ENCODE peak calls at places on chromosomes 1 and 21, in ten cellular contexts. Y is ascending aorta; B is GM12864; C is stimulated activated CD4-positive, alpha-beta T cell treated with anti-CD3 and anti-CD28 coated beads, Interleukin-1b, Interleukin-23, amount 100 ng/mL, for 1 hour; A is midbrain; I is A549; S is MM.1S; E is aorta; X is CD4-positive, CD25-positive, alpha-beta regulatory T cell; K is left cardiac atrium. P is an unnamed sample.
A peak's percentile ranks its signal among the peaks of the same experiment; 100 is the strongest.

GRCh38 chr1:171680339-171680738 is 27.9 kb upstream of the MYOC start:
- DNase-seq in S (no peak), K (no peak), A (no peak), C (no peak), X (no peak), E (no peak), I (no peak), B (no peak), Y (no peak), P (no peak)

GRCh38 chr1:93732514-93732913 is 50.9 kb upstream of the BCAR3 start:
- DNase-seq in X (no peak), B (no peak), S (no peak), A (no peak), K (no peak), Y (no peak), E (no peak), I (no peak), C (no peak), P (no peak)

GRCh38 chr1:2214541-2215241 is 13.4 kb upstream of the SKI start:
- DNase-seq in A (peak; percentile 19), I (no peak), K (no peak), Y (no peak), S (no peak), E (peak; percentile 85), C (no peak), X (no peak), B (no peak), P (no peak)

GRCh38 chr1:228007054-228007800 is 429 bp downstream of the WNT3A start:
- DNase-seq in S (no peak), C (no peak), E (peak; percentile 70), X (no peak), B (no peak), K (no peak), A (no peak), I (no peak), Y (no peak), P (no peak)

GRCh38 chr1:239814306-239814881 is 277.3 kb upstream of the FMN2 start:
- DNase-seq in I (peak; percentile 89), B (no peak), X (peak; percentile 29), Y (no peak), S (peak; percentile 36), E (no peak), C (no peak), A (no peak), K (no peak), P (no peak)

GRCh38 chr1:153538315-153538821 is 2.4 kb downstream of the S100A5 start:
- DNase-seq in B (no peak), C (no peak), E (no peak), K (no peak), A (no peak), X (no peak), I (no peak), Y (no peak), S (peak; percentile 16), P (no peak)

GRCh38 chr21:45986316-45987051 is 4.9 kb downstream of the COL6A1 start:
- DNase-seq in B (no peak), A (no peak), Y (no peak), X (no peak), C (no peak), S (no peak), I (no peak), K (no peak), E (peak; percentile 72), P (no peak)

GRCh38 chr1:174883361-174883760 is 116.4 kb upstream of the CACYBP start:
- DNase-seq in C (no peak), Y (no peak), E (no peak), B (no peak), I (peak; percentile 23), X (peak; percentile 29), S (peak; percentile 38), K (no peak), A (no peak), P (no peak)

GRCh38 chr1:228515200-228515834 is 28.1 kb downstream of the RNF187 start:
- DNase-seq in E (no peak), K (no peak), C (no peak), A (peak; percentile 18), Y (no peak), B (no peak), I (peak; percentile 55), S (peak; percentile 52), X (peak; percentile 38), P (no peak)

GRCh38 chr1:169309178-169310166 is 58.1 kb downstream of the NME7 start:
- DNase-seq in A (peak; percentile 27), X (peak; percentile 37), B (no peak), I (no peak), K (no peak), E (no peak), Y (no peak), S (peak; percentile 57), C (no peak), P (no peak)

GRCh38 chr1:203185585-203185984 is 919 bp downstream of the CHI3L1 start:
- DNase-seq in I (no peak), Y (no peak), A (no peak), K (no peak), C (no peak), X (no peak), E (peak; percentile 35), S (no peak), B (no peak), P (no peak)

GRCh38 chr21:45947296-45947695 is 34.3 kb upstream of the COL6A1 start:
- DNase-seq in E (no peak), B (no peak), A (no peak), S (no peak), X (no peak), C (no peak), I (no peak), K (no peak), Y (no peak), P (no peak)

GRCh38 chr1:207811319-207811718 is 59.5 kb downstream of the CD46 start:
- DNase-seq in Y (no peak), B (no peak), X (no peak), S (no peak), I (no peak), K (no peak), A (no peak), E (no peak), C (no peak), P (no peak)

GRCh38 chr1:11979453-11979817 is 809 bp upstream of the MFN2 start:
- DNase-seq in A (no peak), C (no peak), S (no peak), E (peak; percentile 84), X (no peak), Y (no peak), K (no peak), B (no peak), I (no peak), P (peak; percentile 51)

GRCh38 chr1:197783510-197783948 is 8.2 kb upstream of the DENND1B start:
- DNase-seq in I (no peak), E (no peak), S (no peak), C (no peak), B (no peak), K (no peak), X (no peak), Y (no peak), A (no peak), P (no peak)

GRCh38 chr21:37665230-37666024 is 250.8 kb downstream of the KCNJ6 start:
- DNase-seq in B (no peak), C (no peak), I (no peak), S (no peak), Y (no peak), X (no peak), A (no peak), E (no peak), K (no peak), P (no peak)

P was measured in esophagus squamous epithelium.